ENCODE peak calls at places on chromosomes 7 and 10, in four cellular contexts. One of them, this sample, is unnamed.

GRCh38 chr10:109894516-109894915 is 28.8 kb downstream of the XPNPEP1 start:
- DNase-seq in IMR-90: peak; percentile 88
- DNase-seq in H1: no peak
- DNase-seq in mesendoderm: no peak
- DNase-seq in this sample: peak; percentile 24

GRCh38 chr10:21926358-21926890 is 77.1 kb downstream of the DNAJC1 start:
- DNase-seq in IMR-90: peak; percentile 5
- DNase-seq in H1: no peak
- DNase-seq in mesendoderm: peak; percentile 51
- DNase-seq in this sample: no peak

GRCh38 chr7:120735791-120736190 is 122.2 kb downstream of the TSPAN12 start:
- DNase-seq in IMR-90: peak; percentile 72
- DNase-seq in H1: no peak
- DNase-seq in mesendoderm: no peak
- DNase-seq in this sample: no peak

GRCh38 chr7:12490105-12490688 is 80.3 kb upstream of the SCIN start:
- DNase-seq in IMR-90: peak; percentile 36
- DNase-seq in H1: no peak
- DNase-seq in mesendoderm: peak; percentile 35
- DNase-seq in this sample: no peak

GRCh38 chr7:45001138-45001694 is 1.2 kb downstream of the CCM2 start:
- DNase-seq in IMR-90: no peak
- DNase-seq in H1: no peak
- DNase-seq in mesendoderm: peak; percentile 67
- DNase-seq in this sample: peak; percentile 44

GRCh38 chr7:22909958-22910357 is 87.3 kb upstream of the TOMM7 start:
- DNase-seq in IMR-90: no peak
- DNase-seq in H1: no peak
- DNase-seq in mesendoderm: no peak
- DNase-seq in this sample: no peak

GRCh38 chr7:3095046-3095445 is 51.4 kb upstream of the CARD11 start:
- DNase-seq in IMR-90: no peak
- DNase-seq in H1: no peak
- DNase-seq in mesendoderm: no peak
- DNase-seq in this sample: no peak

GRCh38 chr10:15182541-15183207 is 14.2 kb upstream of the NMT2 start:
- DNase-seq in IMR-90: peak; percentile 58
- DNase-seq in H1: no peak
- DNase-seq in mesendoderm: no peak
- DNase-seq in this sample: no peak

GRCh38 chr7:116952640-116953371 is 495 bp upstream of the ST7 start:
- DNase-seq in IMR-90: peak; percentile 33
- DNase-seq in H1: no peak
- DNase-seq in mesendoderm: peak; percentile 82
- DNase-seq in this sample: peak; percentile 38

GRCh38 chr7:131524116-131524515 is 32.3 kb downstream of the PODXL start:
- DNase-seq in IMR-90: no peak
- DNase-seq in H1: no peak
- DNase-seq in mesendoderm: no peak
- DNase-seq in this sample: no peak

GRCh38 chr7:33880787-33881186 is 24.6 kb upstream of the BMPER start:
- DNase-seq in IMR-90: peak; percentile 68
- DNase-seq in H1: no peak
- DNase-seq in mesendoderm: peak; percentile 35
- DNase-seq in this sample: no peak

GRCh38 chr10:124106241-124106905 is 13.0 kb upstream of the CHST15 start:
- DNase-seq in IMR-90: peak; percentile 55
- DNase-seq in H1: no peak
- DNase-seq in mesendoderm: no peak
- DNase-seq in this sample: no peak

GRCh38 chr10:97176226-97176625 is 9.5 kb downstream of the SLIT1 start:
- DNase-seq in IMR-90: no peak
- DNase-seq in H1: no peak
- DNase-seq in mesendoderm: no peak
- DNase-seq in this sample: no peak

GRCh38 chr10:60444494-60445064 is 54.9 kb upstream of the ANK3 start:
- DNase-seq in IMR-90: peak; percentile 63
- DNase-seq in H1: no peak
- DNase-seq in mesendoderm: no peak
- DNase-seq in this sample: no peak

GRCh38 chr7:136123352-136123751 is 146.2 kb upstream of the MTPN start:
- DNase-seq in IMR-90: no peak
- DNase-seq in H1: no peak
- DNase-seq in mesendoderm: no peak
- DNase-seq in this sample: no peak

GRCh38 chr10:96491303-96491702 is 22.4 kb downstream of the TLL2 start:
- DNase-seq in IMR-90: no peak
- DNase-seq in H1: no peak
- DNase-seq in mesendoderm: peak; percentile 33
- DNase-seq in this sample: no peak

GRCh38 chr10:131889755-131890154 is 11.1 kb upstream of the PPP2R2D start:
- DNase-seq in IMR-90: no peak
- DNase-seq in H1: no peak
- DNase-seq in mesendoderm: no peak
- DNase-seq in this sample: no peak

GRCh38 chr10:63268139-63268797 is 135.1 kb downstream of the NRBF2 start:
- DNase-seq in IMR-90: peak; percentile 26
- DNase-seq in H1: no peak
- DNase-seq in mesendoderm: peak; percentile 55
- DNase-seq in this sample: no peak

GRCh38 chr10:5581670-5582566 is 57.2 kb downstream of the CALML3 start:
- DNase-seq in IMR-90: no peak
- DNase-seq in H1: no peak
- DNase-seq in mesendoderm: no peak
- DNase-seq in this sample: no peak

GRCh38 chr10:80207768-80208385 is 2.5 kb upstream of the ANXA11 start:
- DNase-seq in IMR-90: no peak
- DNase-seq in H1: no peak
- DNase-seq in mesendoderm: no peak
- DNase-seq in this sample: no peak

GRCh38 chr7:39069886-39070881 is 92.5 kb downstream of the POU6F2 start:
- DNase-seq in IMR-90: no peak
- DNase-seq in H1: no peak
- DNase-seq in mesendoderm: no peak
- DNase-seq in this sample: no peak

GRCh38 chr7:39073432-39073831 is 95.7 kb downstream of the POU6F2 start:
- DNase-seq in IMR-90: no peak
- DNase-seq in H1: no peak
- DNase-seq in mesendoderm: peak; percentile 89
- DNase-seq in this sample: peak; percentile 35

GRCh38 chr7:39069046-39069445 is 91.3 kb downstream of the POU6F2 start:
- DNase-seq in IMR-90: no peak
- DNase-seq in H1: no peak
- DNase-seq in mesendoderm: no peak
- DNase-seq in this sample: peak; percentile 31

GRCh38 chr7:39071116-39071515 is 93.4 kb downstream of the POU6F2 start:
- DNase-seq in IMR-90: no peak
- DNase-seq in H1: no peak
- DNase-seq in mesendoderm: no peak
- DNase-seq in this sample: no peak
- H3K56ac ChIP-seq in IMR-90: no peak overlapping the region
- H3K56ac ChIP-seq in H1: no peak overlapping the region
- H3K56ac ChIP-seq in mesendoderm: no peak overlapping the region
- H3K56ac ChIP-seq in this sample: no peak overlapping the region

DNA sequence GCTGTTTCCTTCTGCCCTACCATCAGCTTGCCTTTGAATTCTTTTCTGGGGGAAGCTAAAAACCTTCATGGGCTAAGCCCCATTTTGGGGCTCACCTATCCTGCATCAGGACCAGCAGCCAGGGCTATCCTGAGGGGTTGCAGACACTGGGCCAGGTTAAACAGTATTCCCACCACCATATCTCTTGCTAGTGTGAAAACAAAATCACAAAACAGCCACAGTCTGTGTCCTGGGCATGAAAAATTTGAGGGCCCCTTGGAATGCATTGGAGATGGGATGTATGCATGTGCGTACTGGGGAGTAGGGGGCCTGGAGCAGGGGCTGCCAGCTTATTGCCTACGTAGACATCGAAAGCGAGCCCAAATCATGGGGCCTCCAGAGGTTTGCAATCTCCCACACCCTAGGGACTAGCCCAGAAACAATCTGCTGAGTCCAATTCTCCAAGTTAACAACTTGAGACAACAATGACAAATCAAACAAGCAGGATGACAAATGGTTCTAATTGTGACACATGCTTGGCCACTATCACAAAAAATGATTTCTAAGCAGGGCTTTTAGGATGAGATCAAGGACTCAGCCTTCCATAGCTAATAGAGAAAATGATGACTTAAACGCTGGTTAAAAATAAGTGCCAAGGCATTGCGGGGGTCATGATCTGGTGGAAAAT is 557.1 kb downstream of the KCNMA1 start:
- DNase-seq in IMR-90: no peak
- DNase-seq in H1: no peak
- DNase-seq in mesendoderm: no peak
- DNase-seq in this sample: no peak
- H2BK5ac ChIP-seq in IMR-90: no peak overlapping the region
- H2BK5ac ChIP-seq in H1: peak overlapping the region; percentile 37
- H2BK5ac ChIP-seq in mesendoderm: no peak overlapping the region
- H2BK5ac ChIP-seq in this sample: no peak overlapping the region

GRCh38 chr7:43593010-43593409 is 10.1 kb downstream of the STK17A start:
- DNase-seq in IMR-90: no peak
- DNase-seq in H1: no peak
- DNase-seq in mesendoderm: no peak
- DNase-seq in this sample: no peak

GRCh38 chr7:43591551-43592180 is 8.8 kb downstream of the STK17A start:
- DNase-seq in IMR-90: peak; percentile 29
- DNase-seq in H1: no peak
- DNase-seq in mesendoderm: peak; percentile 25
- DNase-seq in this sample: no peak

GRCh38 chr7:43594020-43594419 is 11.1 kb downstream of the STK17A start:
- DNase-seq in IMR-90: no peak
- DNase-seq in H1: no peak
- DNase-seq in mesendoderm: no peak
- DNase-seq in this sample: no peak

GRCh38 chr7:43590862-43591550 is 8.1 kb downstream of the STK17A start:
- DNase-seq in IMR-90: no peak
- DNase-seq in H1: no peak
- DNase-seq in mesendoderm: no peak
- DNase-seq in this sample: no peak

DNA sequence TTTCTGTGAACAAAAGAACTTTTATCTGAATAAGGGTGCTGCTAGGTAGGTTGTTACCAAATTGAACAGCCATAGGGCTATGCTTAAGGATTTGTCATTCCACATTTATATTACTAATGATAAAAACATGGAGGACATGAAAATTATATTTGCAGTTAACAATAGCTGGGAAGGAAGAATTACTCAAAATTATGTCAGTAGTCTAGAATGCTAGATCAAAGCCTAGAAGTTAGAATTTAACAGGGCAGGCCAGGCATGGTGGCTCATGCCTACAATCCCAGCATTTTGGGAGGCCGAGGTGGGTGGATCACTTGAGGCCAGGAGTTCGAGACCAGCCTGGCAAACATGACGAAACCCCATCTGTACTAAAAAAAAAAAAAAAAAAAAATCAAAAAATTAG is 9.4 kb downstream of the STK17A start:
- DNase-seq in IMR-90: no peak
- DNase-seq in H1: no peak
- DNase-seq in mesendoderm: no peak
- DNase-seq in this sample: no peak
- H3K56ac ChIP-seq in IMR-90: no peak overlapping the region
- H3K56ac ChIP-seq in H1: no peak overlapping the region
- H3K56ac ChIP-seq in mesendoderm: no peak overlapping the region
- H3K56ac ChIP-seq in this sample: no peak overlapping the region

GRCh38 chr7:90723233-90723632 is 127.1 kb downstream of the CDK14 start:
- DNase-seq in IMR-90: no peak
- DNase-seq in H1: no peak
- DNase-seq in mesendoderm: no peak
- DNase-seq in this sample: no peak
- H2BK5ac ChIP-seq in IMR-90: no peak overlapping the region
- H2BK5ac ChIP-seq in H1: no peak overlapping the region
- H2BK5ac ChIP-seq in mesendoderm: no peak overlapping the region
- H2BK5ac ChIP-seq in this sample: no peak overlapping the region

GRCh38 chr7:25722856-25723255 is 429.1 kb upstream of the NFE2L3 start:
- DNase-seq in IMR-90: no peak
- DNase-seq in H1: no peak
- DNase-seq in mesendoderm: no peak
- DNase-seq in this sample: no peak
- H3K56ac ChIP-seq in IMR-90: no peak overlapping the region
- H3K56ac ChIP-seq in H1: no peak overlapping the region
- H3K56ac ChIP-seq in mesendoderm: no peak overlapping the region
- H3K56ac ChIP-seq in this sample: no peak overlapping the region

GRCh38 chr10:114288424-114289095 is 49.5 kb downstream of the VWA2 start:
- DNase-seq in IMR-90: no peak
- DNase-seq in H1: no peak
- DNase-seq in mesendoderm: no peak
- DNase-seq in this sample: no peak
- H2BK5ac ChIP-seq in IMR-90: no peak overlapping the region
- H2BK5ac ChIP-seq in H1: no peak overlapping the region
- H2BK5ac ChIP-seq in mesendoderm: no peak overlapping the region
- H2BK5ac ChIP-seq in this sample: no peak overlapping the region

DNA sequence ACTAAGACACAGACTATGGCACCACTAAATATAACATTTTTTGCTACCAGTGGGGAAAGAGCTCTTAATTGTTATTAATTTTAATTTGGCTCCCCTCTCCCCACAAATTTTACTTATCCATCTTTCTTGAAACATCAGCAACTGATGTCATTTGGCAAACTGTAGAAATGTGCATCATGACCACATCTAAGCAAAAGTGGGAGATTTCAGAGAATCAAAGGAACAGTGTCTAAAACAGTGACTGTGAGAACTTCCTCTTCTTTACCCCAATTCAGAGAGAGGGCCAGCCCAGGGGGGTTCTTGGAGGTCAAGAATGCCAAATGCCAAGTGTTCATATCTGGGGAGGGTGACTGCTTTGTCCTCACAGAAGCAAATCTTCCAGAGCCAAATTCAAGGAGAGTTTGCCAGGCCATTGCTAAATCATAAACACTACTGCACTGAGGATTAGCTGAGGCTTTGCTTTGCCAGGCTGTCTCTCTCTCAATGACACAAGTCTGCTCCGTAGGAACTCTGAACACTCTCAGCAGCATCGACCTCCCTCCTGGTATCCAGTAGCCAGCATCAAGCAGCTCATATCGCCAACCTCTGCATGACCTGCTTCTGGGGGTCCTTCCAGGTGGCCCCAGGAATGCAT is 65.6 kb downstream of the ITIH5 start:
- DNase-seq in IMR-90: no peak
- DNase-seq in H1: no peak
- DNase-seq in mesendoderm: no peak
- DNase-seq in this sample: no peak
- H3K56ac ChIP-seq in IMR-90: no peak overlapping the region
- H3K56ac ChIP-seq in H1: no peak overlapping the region
- H3K56ac ChIP-seq in mesendoderm: no peak overlapping the region
- H3K56ac ChIP-seq in this sample: no peak overlapping the region

GRCh38 chr10:114350751-114351150 is 53.6 kb downstream of the AFAP1L2 start:
- DNase-seq in IMR-90: no peak
- DNase-seq in H1: no peak
- DNase-seq in mesendoderm: no peak
- DNase-seq in this sample: no peak
- H2BK5ac ChIP-seq in IMR-90: no peak overlapping the region
- H2BK5ac ChIP-seq in H1: no peak overlapping the region
- H2BK5ac ChIP-seq in mesendoderm: no peak overlapping the region
- H2BK5ac ChIP-seq in this sample: no peak overlapping the region

This sample was measured in H9.